ENCODE peak calls at places on chromosomes 2 and 18, in four cellular contexts. One of them, this sample, is unnamed.

GRCh38 chr2:61181382-61182058 is 19.5 kb downstream of the C2orf74 start:
- DNase-seq in transverse colon: no peak
- DNase-seq in suprapubic skin: no peak
- DNase-seq in H1: no peak
- DNase-seq in this sample: no peak

GRCh38 chr2:144323946-144324345 is 196.0 kb downstream of the ZEB2 start:
- DNase-seq in transverse colon: no peak
- DNase-seq in suprapubic skin: no peak
- DNase-seq in H1: no peak
- DNase-seq in this sample: no peak

GRCh38 chr2:102166189-102166845 is 20.5 kb upstream of the IL1RL2 start:
- DNase-seq in transverse colon: peak
- DNase-seq in suprapubic skin: no peak
- DNase-seq in H1: no peak
- DNase-seq in this sample: no peak

GRCh38 chr2:230793573-230794359 is 71.0 kb upstream of the ITM2C start:
- DNase-seq in transverse colon: peak
- DNase-seq in suprapubic skin: no peak
- DNase-seq in H1: no peak
- DNase-seq in this sample: no peak

GRCh38 chr2:46873632-46874068 is 42.0 kb downstream of the MCFD2 start:
- DNase-seq in transverse colon: peak
- DNase-seq in suprapubic skin: no peak
- DNase-seq in H1: peak
- DNase-seq in this sample: peak

GRCh38 chr18:25074925-25075693 is 276.9 kb downstream of the ZNF521 start:
- DNase-seq in transverse colon: no peak
- DNase-seq in suprapubic skin: no peak
- DNase-seq in H1: no peak
- DNase-seq in this sample: no peak

GRCh38 chr2:1701556-1702185 is 42.6 kb downstream of the PXDN start:
- DNase-seq in transverse colon: no peak
- DNase-seq in suprapubic skin: no peak
- DNase-seq in H1: no peak
- DNase-seq in this sample: no peak

GRCh38 chr2:107595749-107596148 is 230.9 kb upstream of the RGPD4 start:
- DNase-seq in transverse colon: no peak
- DNase-seq in suprapubic skin: no peak
- DNase-seq in H1: no peak
- DNase-seq in this sample: no peak

GRCh38 chr2:160214461-160215055 is 14.5 kb upstream of the ITGB6 start:
- DNase-seq in transverse colon: no peak
- DNase-seq in suprapubic skin: no peak
- DNase-seq in H1: no peak
- DNase-seq in this sample: no peak

GRCh38 chr2:85769987-85770362 is 16.2 kb downstream of the ATOH8 start:
- DNase-seq in transverse colon: no peak
- DNase-seq in suprapubic skin: no peak
- DNase-seq in H1: no peak
- DNase-seq in this sample: no peak

GRCh38 chr2:130378898-130379214 is 23.0 kb downstream of the PTPN18 start:
- DNase-seq in transverse colon: no peak
- DNase-seq in suprapubic skin: no peak
- DNase-seq in H1: no peak
- DNase-seq in this sample: no peak

GRCh38 chr2:221006084-221006483 is 566.0 kb downstream of the EPHA4 start:
- DNase-seq in transverse colon: no peak
- DNase-seq in suprapubic skin: no peak
- DNase-seq in H1: no peak
- DNase-seq in this sample: no peak

GRCh38 chr2:23695214-23696162 is 231.4 kb downstream of the ATAD2B start:
- DNase-seq in transverse colon: no peak
- DNase-seq in suprapubic skin: no peak
- DNase-seq in H1: no peak
- DNase-seq in this sample: no peak

GRCh38 chr18:11034816-11035215 is 114.6 kb downstream of the PIEZO2 start:
- DNase-seq in transverse colon: no peak
- DNase-seq in suprapubic skin: no peak
- DNase-seq in H1: no peak
- DNase-seq in this sample: no peak

GRCh38 chr2:101063352-101063751 is 61.3 kb downstream of the RPL31 start:
- DNase-seq in transverse colon: no peak
- DNase-seq in suprapubic skin: no peak
- DNase-seq in H1: no peak
- DNase-seq in this sample: no peak

GRCh38 chr2:170425291-170425751 is 247.4 kb downstream of the MYO3B start:
- DNase-seq in transverse colon: no peak
- DNase-seq in suprapubic skin: no peak
- DNase-seq in H1: no peak
- DNase-seq in this sample: no peak

GRCh38 chr18:79625195-79625923 is 54.2 kb upstream of the CTDP1 start:
- DNase-seq in transverse colon: peak
- DNase-seq in suprapubic skin: peak
- DNase-seq in H1: no peak
- DNase-seq in this sample: no peak

GRCh38 chr2:73728711-73729110 is 8.4 kb downstream of the TPRKB start:
- DNase-seq in transverse colon: no peak
- DNase-seq in suprapubic skin: no peak
- DNase-seq in H1: no peak
- DNase-seq in this sample: no peak

GRCh38 chr18:23591011-23591410 is 4.7 kb upstream of the NPC1 start:
- DNase-seq in transverse colon: no peak
- DNase-seq in suprapubic skin: no peak
- DNase-seq in H1: no peak
- DNase-seq in this sample: no peak

GRCh38 chr2:49251251-49251650 is 96.9 kb upstream of the FSHR start:
- DNase-seq in transverse colon: no peak
- DNase-seq in suprapubic skin: no peak
- DNase-seq in H1: no peak
- DNase-seq in this sample: no peak

GRCh38 chr2:14560686-14561085 is 71.8 kb upstream of the LRATD1 start:
- DNase-seq in transverse colon: no peak
- DNase-seq in suprapubic skin: no peak
- DNase-seq in H1: no peak
- DNase-seq in this sample: no peak

GRCh38 chr2:236088368-236089057 is 79.7 kb downstream of the GBX2 start:
- DNase-seq in transverse colon: no peak
- DNase-seq in suprapubic skin: no peak
- DNase-seq in H1: no peak
- DNase-seq in this sample: no peak

GRCh38 chr2:86807462-86808275 is 17.0 kb upstream of the CD8A start:
- DNase-seq in transverse colon: peak
- DNase-seq in suprapubic skin: no peak
- DNase-seq in H1: no peak
- DNase-seq in this sample: peak

GRCh38 chr2:120481446-120482194 is 135.7 kb downstream of the INHBB start:
- DNase-seq in transverse colon: no peak
- DNase-seq in suprapubic skin: peak
- DNase-seq in H1: no peak
- DNase-seq in this sample: no peak

GRCh38 chr2:10269711-10270610 is 32.7 kb upstream of the HPCAL1 start:
- DNase-seq in transverse colon: peak
- DNase-seq in suprapubic skin: no peak
- DNase-seq in H1: no peak
- DNase-seq in this sample: peak

GRCh38 chr2:197107291-197108269 is 181.1 kb upstream of the PGAP1 start:
- DNase-seq in transverse colon: peak
- DNase-seq in suprapubic skin: no peak
- DNase-seq in H1: no peak
- DNase-seq in this sample: no peak

GRCh38 chr2:199922856-199923255 is 11.8 kb downstream of the C2orf69 start:
- DNase-seq in transverse colon: no peak
- DNase-seq in suprapubic skin: no peak
- DNase-seq in H1: no peak
- DNase-seq in this sample: no peak

GRCh38 chr2:73642338-73643018 is at the start of gene NAT8:
- DNase-seq in transverse colon: no peak
- DNase-seq in suprapubic skin: no peak
- DNase-seq in H1: no peak
- DNase-seq in this sample: no peak

GRCh38 chr2:144331652-144332355 is 188.1 kb downstream of the ZEB2 start:
- DNase-seq in transverse colon: no peak
- DNase-seq in suprapubic skin: peak
- DNase-seq in H1: no peak
- DNase-seq in this sample: no peak

GRCh38 chr2:16036951-16037350 is 96.6 kb downstream of the MYCN start:
- DNase-seq in transverse colon: no peak
- DNase-seq in suprapubic skin: no peak
- DNase-seq in H1: no peak
- DNase-seq in this sample: no peak

GRCh38 chr2:200966770-200967169 is 3.3 kb upstream of the ORC2 start:
- DNase-seq in transverse colon: no peak
- DNase-seq in suprapubic skin: no peak
- DNase-seq in H1: no peak
- DNase-seq in this sample: no peak

GRCh38 chr2:70047406-70048033 is 39.8 kb upstream of the PCBP1 start:
- DNase-seq in transverse colon: no peak
- DNase-seq in suprapubic skin: no peak
- DNase-seq in H1: no peak
- DNase-seq in this sample: no peak

GRCh38 chr18:45342653-45343052 is 272.6 kb upstream of the SLC14A2 start:
- DNase-seq in transverse colon: no peak
- DNase-seq in suprapubic skin: no peak
- DNase-seq in H1: no peak
- DNase-seq in this sample: no peak

GRCh38 chr2:122643725-122644329 is 888.4 kb downstream of the TSN start:
- DNase-seq in transverse colon: no peak
- DNase-seq in suprapubic skin: no peak
- DNase-seq in H1: no peak
- DNase-seq in this sample: no peak

GRCh38 chr18:6431659-6432318 is 17.1 kb upstream of the L3MBTL4 start:
- DNase-seq in transverse colon: no peak
- DNase-seq in suprapubic skin: no peak
- DNase-seq in H1: no peak
- DNase-seq in this sample: no peak

GRCh38 chr18:66495844-66496243 is 108.0 kb downstream of the CDH19 start:
- DNase-seq in transverse colon: peak
- DNase-seq in suprapubic skin: no peak
- DNase-seq in H1: peak
- DNase-seq in this sample: peak

GRCh38 chr2:202780514-202781021 is 91.0 kb downstream of the ICA1L start:
- DNase-seq in transverse colon: no peak
- DNase-seq in suprapubic skin: no peak
- DNase-seq in H1: no peak
- DNase-seq in this sample: no peak

GRCh38 chr2:136764397-136765255 is 719 bp upstream of the THSD7B start:
- DNase-seq in transverse colon: no peak
- DNase-seq in suprapubic skin: no peak
- DNase-seq in H1: no peak
- DNase-seq in this sample: no peak

DNA sequence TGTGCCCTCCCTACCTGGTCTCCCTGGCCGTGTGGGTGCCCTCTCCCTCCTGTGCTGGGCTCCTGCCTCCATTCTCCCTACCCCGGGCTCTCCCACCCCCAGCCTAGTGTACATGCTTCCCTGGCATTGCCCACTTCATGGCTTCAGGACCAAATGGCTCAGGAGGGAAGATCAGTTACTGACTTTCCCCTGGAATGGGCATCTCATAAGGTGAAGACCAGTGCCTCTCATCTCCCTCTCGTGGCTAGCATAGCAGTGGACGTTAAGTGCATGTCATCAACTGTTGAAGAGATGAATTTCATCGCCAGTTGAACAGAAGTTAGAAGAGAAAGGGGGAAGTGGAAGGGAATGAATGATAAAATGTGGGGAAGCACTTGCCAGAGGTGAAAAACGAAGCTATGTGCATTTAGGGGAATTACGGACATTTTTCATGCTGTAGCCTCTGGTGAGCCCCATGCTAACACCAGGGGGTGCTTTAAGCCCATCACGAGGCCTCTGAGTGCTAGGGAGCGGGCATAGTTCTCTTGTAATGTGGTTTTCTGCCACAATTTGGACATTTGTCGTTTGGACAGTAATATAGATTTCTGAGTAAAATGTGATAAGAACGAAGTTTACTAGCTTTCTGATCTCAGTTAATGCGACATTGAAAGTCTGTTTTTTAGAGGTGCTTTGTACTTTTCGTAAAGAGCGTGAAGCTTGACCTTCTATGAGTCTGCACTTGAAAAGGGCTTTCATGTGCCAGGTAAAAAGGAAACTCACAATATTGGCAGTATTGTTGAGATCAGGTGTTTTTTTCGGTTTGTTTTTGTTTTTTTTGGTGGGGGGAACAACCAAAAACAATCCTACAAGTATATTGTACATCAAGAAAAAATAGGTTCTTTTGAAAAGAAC is 50.4 kb downstream of the TRAF3IP1 start:
- DNase-seq in transverse colon: peak
- DNase-seq in suprapubic skin: no peak
- DNase-seq in H1: no peak
- DNase-seq in this sample: no peak
- TF ChIP-seq POLR2A in transverse colon: no peak
- TF ChIP-seq POLR2A in suprapubic skin: no peak
- TF ChIP-seq POLR2A in H1: no peak
- TF ChIP-seq POLR2A in this sample: no peak

DNA sequence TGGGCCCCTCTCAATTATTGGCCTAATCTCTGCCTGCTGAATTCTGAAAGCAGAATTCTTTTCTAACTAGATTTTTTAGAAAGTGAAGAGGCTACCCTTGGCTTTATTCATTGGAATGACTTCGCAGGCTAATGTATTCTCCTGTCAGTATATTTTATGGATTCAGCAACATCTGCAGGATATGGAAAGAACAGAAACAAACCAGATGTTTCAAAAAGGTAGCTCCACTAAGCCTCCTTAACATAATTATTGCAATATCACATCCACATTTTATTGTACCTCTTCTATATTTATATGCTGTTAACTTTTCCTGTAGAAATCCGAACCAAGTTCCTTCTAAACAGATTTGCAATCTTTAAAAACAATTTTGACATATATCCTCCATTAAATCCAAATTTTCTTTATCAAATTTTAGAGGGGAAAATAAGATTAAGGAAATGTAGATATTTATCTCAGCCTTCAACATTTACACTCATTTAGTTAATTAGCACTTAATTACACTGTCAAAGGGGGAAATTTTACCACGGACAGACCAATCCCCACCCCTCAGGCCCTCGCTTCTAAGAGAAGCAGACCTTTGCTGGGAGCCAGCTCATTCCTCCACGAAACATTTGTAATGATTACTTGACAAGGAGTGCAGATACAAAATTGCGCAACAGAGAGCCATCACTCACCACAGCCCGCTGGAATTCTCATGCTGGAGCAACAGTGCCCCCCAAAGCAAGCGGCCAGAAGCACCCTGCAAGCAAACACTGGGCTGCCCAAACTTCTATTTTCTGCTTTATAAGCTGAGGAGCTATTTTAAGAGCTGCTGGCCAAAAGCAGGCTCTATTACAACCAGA is 253.4 kb downstream of the ETAA1 start:
- DNase-seq in transverse colon: peak
- DNase-seq in suprapubic skin: peak
- DNase-seq in H1: peak
- DNase-seq in this sample: peak
- TF ChIP-seq POLR2AphosphoS5 in transverse colon: peak
- TF ChIP-seq POLR2AphosphoS5 in suprapubic skin: peak
- TF ChIP-seq POLR2AphosphoS5 in H1: no peak
- TF ChIP-seq POLR2AphosphoS5 in this sample: peak

GRCh38 chr2:226124548-226125011 is 675.0 kb downstream of the IRS1 start:
- DNase-seq in transverse colon: no peak
- DNase-seq in suprapubic skin: no peak
- DNase-seq in H1: no peak
- DNase-seq in this sample: no peak
- TF ChIP-seq POLR2A in transverse colon: no peak
- TF ChIP-seq POLR2A in suprapubic skin: no peak
- TF ChIP-seq POLR2A in H1: no peak
- TF ChIP-seq POLR2A in this sample: no peak

GRCh38 chr18:70044626-70045025 is 97.0 kb upstream of the CD226 start:
- DNase-seq in transverse colon: no peak
- DNase-seq in suprapubic skin: no peak
- DNase-seq in H1: no peak
- DNase-seq in this sample: no peak
- TF ChIP-seq POLR2AphosphoS5 in transverse colon: no peak
- TF ChIP-seq POLR2AphosphoS5 in suprapubic skin: no peak
- TF ChIP-seq POLR2AphosphoS5 in H1: no peak
- TF ChIP-seq POLR2AphosphoS5 in this sample: no peak

This sample was measured in upper lobe of left lung.